ENCODE peak calls at places on chromosomes 3 and 15, in five cellular contexts. D, R, T, I and V are unnamed samples.

GRCh38 chr3:119098620-119099222 is 47.2 kb upstream of the TEX55 start:
- DNase-seq in T (peak), R (peak), D (peak), I (no peak), V (peak)

GRCh38 chr3:14523792-14524191 is 16.4 kb downstream of the GRIP2 start:
- DNase-seq in R (no peak), D (peak), I (peak), T (peak), V (no peak)

GRCh38 chr3:172869356-172869755 is 118.8 kb downstream of the ECT2 start:
- DNase-seq in I (no peak), T (peak), R (no peak), D (peak), V (no peak)

GRCh38 chr3:174937488-174937887 is 78.4 kb downstream of the NAALADL2 start:
- DNase-seq in I (no peak), T (peak), R (no peak), D (peak), V (no peak)

GRCh38 chr3:100269410-100270217 is 8.8 kb downstream of the TBC1D23 start:
- DNase-seq in D (peak), R (no peak), I (no peak), T (peak), V (no peak)

GRCh38 chr15:76199106-76200082 is 111.9 kb downstream of the ETFA start:
- DNase-seq in D (peak), R (no peak), I (peak), T (peak), V (no peak)

GRCh38 chr3:23591374-23591773 is 214.4 kb upstream of the UBE2E1 start:
- DNase-seq in T (no peak), D (no peak), I (no peak), R (no peak), V (no peak)

GRCh38 chr15:60363903-60364302 is 33.9 kb downstream of the ANXA2 start:
- DNase-seq in R (no peak), I (no peak), T (no peak), D (no peak), V (no peak)

GRCh38 chr3:73855792-73856191 is 231.1 kb upstream of the PDZRN3 start:
- DNase-seq in R (no peak), T (no peak), I (no peak), D (no peak), V (no peak)

GRCh38 chr3:101940521-101940992 is 91.2 kb downstream of the NFKBIZ start:
- DNase-seq in R (no peak), D (peak), I (peak), T (peak), V (no peak)

GRCh38 chr15:89647191-89647851 is 7.9 kb downstream of the KIF7 start:
- DNase-seq in D (peak), I (peak), T (no peak), R (peak), V (peak)

GRCh38 chr3:57094011-57094535 is 33.6 kb downstream of the SPATA12 start:
- DNase-seq in D (peak), R (no peak), T (no peak), I (no peak), V (no peak)

GRCh38 chr15:54159044-54159443 is 180.8 kb downstream of the UNC13C start:
- DNase-seq in T (no peak), R (no peak), D (no peak), I (no peak), V (no peak)

GRCh38 chr15:62491642-62492041 is 326.6 kb upstream of the C2CD4B start:
- DNase-seq in I (no peak), T (peak), R (no peak), D (peak), V (no peak)

GRCh38 chr3:137410028-137410427 is 354.1 kb upstream of the SOX14 start:
- DNase-seq in T (no peak), I (no peak), R (no peak), D (no peak), V (no peak)

GRCh38 chr3:44764248-44764647 is 2.7 kb downstream of the KIF15 start:
- DNase-seq in D (no peak), T (no peak), I (no peak), R (no peak), V (no peak)

GRCh38 chr3:129182390-129183180 is 1.1 kb downstream of the CNBP start:
- DNase-seq in R (no peak), D (peak), T (peak), I (no peak), V (no peak)

GRCh38 chr3:10173926-10174435 is 9.3 kb downstream of the IRAK2 start:
- DNase-seq in D (peak), T (peak), R (no peak), I (peak), V (peak)

GRCh38 chr3:46549408-46549904 is 16.6 kb downstream of the LRRC2 start:
- DNase-seq in T (no peak), D (no peak), I (no peak), R (no peak), V (no peak)

GRCh38 chr15:91853968-91854943 is 748 bp downstream of the SLCO3A1 start:
- DNase-seq in R (no peak), T (no peak), I (peak), D (peak), V (peak)

GRCh38 chr3:45008117-45008516 is 18.0 kb upstream of the CLEC3B start:
- DNase-seq in I (no peak), T (peak), D (peak), R (no peak), V (no peak)

DNA sequence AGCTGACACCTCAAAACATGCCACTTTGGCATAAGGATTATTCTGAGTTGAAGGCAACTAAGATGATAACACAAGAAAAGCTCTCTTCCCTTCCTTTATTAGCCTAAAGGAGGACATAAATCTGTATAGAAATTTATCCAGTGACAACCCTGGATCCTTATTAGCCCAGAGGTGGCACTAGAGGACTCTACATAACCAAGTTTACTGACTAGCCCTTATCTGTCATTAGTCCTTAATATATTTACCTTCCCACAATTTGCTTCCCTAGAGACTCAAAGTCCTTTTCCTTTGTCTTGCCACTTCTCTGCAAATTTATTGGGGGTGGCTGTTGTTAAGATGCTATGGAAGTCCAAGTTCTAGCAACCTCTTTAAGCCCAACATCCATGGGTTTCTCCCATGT is 26.7 kb downstream of the CEP70 start:
- DNase-seq in T (no peak), D (no peak), I (no peak), R (no peak), V (no peak)
- TF ChIP-seq CTCF in T (no peak), D (no peak), I (no peak), R (peak), V (no peak)

GRCh38 chr15:78075490-78076230 is 1.9 kb downstream of the TBC1D2B start:
- DNase-seq in R (no peak), T (no peak), I (no peak), D (peak), V (no peak)

GRCh38 chr15:78077053-78077859 is at the start of gene TBC1D2B:
- DNase-seq in I (peak), T (no peak), R (peak), D (peak), V (peak)

GRCh38 chr15:78077860-78078187 is 313 bp upstream of the TBC1D2B start:
- DNase-seq in I (no peak), T (no peak), D (no peak), R (no peak), V (no peak)

GRCh38 chr15:78079296-78080087 is 2.0 kb upstream of the TBC1D2B start:
- DNase-seq in I (no peak), T (no peak), R (no peak), D (no peak), V (no peak)

GRCh38 chr15:78076231-78077052 is 1.1 kb downstream of the TBC1D2B start:
- DNase-seq in D (peak), I (no peak), R (no peak), T (no peak), V (no peak)
- TF ChIP-seq CTCF in D (peak), I (no peak), R (no peak), T (peak), V (no peak)

DNA sequence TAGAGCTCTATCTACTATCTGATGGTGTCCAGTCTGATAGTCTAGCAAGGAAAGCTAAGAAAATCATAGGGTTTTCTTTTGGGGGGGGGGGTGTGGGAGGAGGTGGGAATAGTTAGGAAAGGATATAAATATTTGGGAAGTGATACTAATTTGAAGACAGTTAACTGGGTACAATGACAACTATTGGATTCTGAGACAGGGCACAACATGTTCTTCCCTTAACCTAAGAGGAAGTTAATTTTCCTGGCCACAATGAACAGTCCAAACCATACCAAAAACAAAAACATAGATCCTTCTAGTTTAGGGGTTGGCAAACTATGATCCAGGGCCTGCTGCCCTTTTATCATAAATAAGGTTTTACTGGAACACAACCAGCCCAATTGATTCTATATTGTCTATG is 10.0 kb upstream of the HCLS1 start:
- DNase-seq in R (no peak), D (no peak), T (no peak), I (no peak), V (no peak)
- TF ChIP-seq CTCF in R (no peak), D (no peak), T (no peak), I (no peak), V (no peak)

DNA sequence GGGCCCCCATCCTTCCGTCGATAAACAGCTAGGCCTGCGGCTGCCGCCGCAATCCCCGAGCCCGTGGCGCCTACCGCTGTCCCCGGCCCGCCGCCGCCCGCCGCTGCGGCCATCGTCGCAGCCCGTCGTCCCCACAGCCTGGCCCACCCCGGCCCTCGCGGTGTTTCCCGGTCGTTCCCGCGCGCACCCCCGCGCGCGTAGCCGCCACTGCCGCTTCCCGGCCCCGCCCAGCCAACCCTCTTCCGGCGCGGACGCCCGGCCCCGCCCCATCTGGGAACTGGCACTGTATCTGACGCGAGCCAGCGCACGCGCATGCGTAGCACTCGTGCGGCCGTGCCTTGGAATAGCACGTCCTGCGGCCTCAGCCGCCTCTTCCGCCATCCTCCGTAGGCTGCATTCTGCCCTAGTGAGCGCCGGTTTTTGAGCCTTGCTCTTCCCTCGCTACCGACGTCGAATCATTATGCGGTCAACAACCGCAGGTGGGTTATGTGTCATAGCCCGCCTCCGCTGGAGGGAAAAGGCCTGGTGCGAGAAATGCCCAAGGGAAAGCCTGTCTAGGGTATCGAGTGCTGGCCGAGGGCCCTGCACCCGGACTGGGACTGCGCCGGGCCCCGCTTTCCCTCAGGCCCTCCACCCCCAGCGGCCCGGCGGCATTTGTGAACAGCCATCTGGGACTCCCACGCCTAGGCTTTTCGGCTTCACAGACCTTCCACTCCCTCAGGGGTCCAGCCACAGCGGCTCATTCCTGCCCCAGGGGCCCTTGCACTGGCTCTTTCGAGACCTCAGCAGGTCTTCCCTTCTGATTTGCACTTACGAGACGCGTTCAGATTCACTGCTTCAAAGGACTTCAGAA is at the start of gene SMARCC1:
- DNase-seq in R (peak), D (peak), T (peak), I (peak), V (peak)
- TF ChIP-seq CTCF in R (no peak), D (no peak), T (no peak), I (peak), V (no peak)

DNA sequence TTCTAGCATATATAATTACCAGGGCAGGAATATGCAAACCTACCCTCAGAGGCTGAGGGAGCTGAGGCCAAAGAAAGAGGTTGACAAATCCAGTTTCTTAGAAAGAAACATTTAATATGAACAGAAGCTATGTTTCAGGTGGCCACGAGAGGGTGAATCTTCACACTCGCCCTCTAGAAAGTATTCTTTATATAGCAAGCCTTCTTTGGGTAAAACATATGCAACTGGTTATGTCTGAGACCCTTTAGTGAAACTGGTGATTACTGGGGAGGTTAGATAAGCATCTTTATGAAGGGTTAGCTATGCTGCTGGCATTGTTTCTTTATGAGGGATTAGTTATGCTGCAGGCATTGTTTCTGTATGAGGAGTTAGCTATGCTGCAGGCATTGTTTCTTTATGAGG is 50.7 kb upstream of the GOLGA6L2 start:
- DNase-seq in T (no peak), R (no peak), I (no peak), D (peak), V (no peak)
- TF ChIP-seq CTCF in T (peak), R (peak), I (peak), D (peak), V (peak)